ENCODE peak calls at places on chromosomes 12 and 14, in six cellular contexts. G is mesendoderm, I is neuronal stem cell, Y is H9, B is IMR-90, D is trophoblast cell. O is an unnamed sample.

GRCh38 chr14:68521952-68522509 is 270.8 kb downstream of the ZFP36L1 start:
- DNase-seq in G (no peak), I (no peak), Y (no peak), B (no peak), D (no peak), O (no peak)

GRCh38 chr14:68884031-68885030 is 91.5 kb upstream of the ZFP36L1 start:
- DNase-seq in G (no peak), I (no peak), Y (no peak), B (peak), D (no peak), O (no peak)

GRCh38 chr12:109720152-109720855 is 6.7 kb downstream of the FAM222A start:
- DNase-seq in G (no peak), I (peak), Y (no peak), B (no peak), D (no peak), O (no peak)

GRCh38 chr14:77064535-77065178 is 33.4 kb upstream of the CIPC start:
- DNase-seq in G (no peak), I (no peak), Y (no peak), B (no peak), D (no peak), O (no peak)

GRCh38 chr12:752673-753400 is 458 bp downstream of the WNK1 start:
- DNase-seq in G (peak), I (no peak), Y (peak), B (peak), D (peak), O (no peak)

GRCh38 chr12:77438639-77439038 is 373.3 kb upstream of the E2F7 start:
- DNase-seq in G (no peak), I (no peak), Y (no peak), B (no peak), D (no peak), O (no peak)

GRCh38 chr12:65532744-65533143 is 254.3 kb downstream of the MSRB3 start:
- DNase-seq in G (peak), I (no peak), Y (no peak), B (peak), D (no peak), O (no peak)

GRCh38 chr12:68326720-68327119 is 5.4 kb downstream of the MDM1 start:
- DNase-seq in G (no peak), I (no peak), Y (no peak), B (no peak), D (peak), O (no peak)

GRCh38 chr12:75438052-75438754 is 42.4 kb upstream of the GLIPR1 start:
- DNase-seq in G (peak), I (no peak), Y (no peak), B (no peak), D (peak), O (no peak)

GRCh38 chr12:1491983-1492697 is 102.2 kb downstream of the FBXL14 start:
- DNase-seq in G (peak), I (no peak), Y (peak), B (no peak), D (no peak), O (no peak)

GRCh38 chr14:102071283-102071998 is 15.4 kb downstream of the HSP90AA1 start:
- DNase-seq in G (no peak), I (no peak), Y (no peak), B (peak), D (no peak), O (no peak)

GRCh38 chr12:103373088-103373523 is 122.7 kb downstream of the C12orf42 start:
- DNase-seq in G (no peak), I (no peak), Y (no peak), B (no peak), D (no peak), O (no peak)

GRCh38 chr12:63843613-63844390 is 698 bp upstream of the SRGAP1 start:
- DNase-seq in G (peak), I (peak), Y (peak), B (peak), D (peak), O (peak)
- H3K23ac ChIP-seq in G (no peak), I (peak), Y (no peak), B (peak), D (no peak), O (no peak)

DNA sequence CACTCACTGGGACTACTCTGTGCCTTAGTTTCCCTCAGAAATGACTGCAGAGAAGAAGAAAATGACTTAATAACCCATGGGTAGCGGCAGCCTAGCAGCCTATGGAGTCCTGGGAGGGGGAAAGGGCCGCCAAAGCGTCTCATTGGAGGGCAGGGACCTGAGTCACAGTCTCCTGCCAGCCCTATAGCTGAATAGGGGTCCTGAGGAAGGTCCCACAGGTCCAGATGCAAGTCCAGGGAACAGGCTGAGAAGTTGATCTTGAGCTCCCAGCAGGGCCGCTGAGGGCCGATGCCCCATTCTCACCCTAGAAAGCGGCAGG is 1.4 kb downstream of the HDAC7 start:
- DNase-seq in G (peak), I (no peak), Y (peak), B (peak), D (no peak), O (no peak)
- H3K23ac ChIP-seq in G (peak), I (peak), Y (no peak), B (peak), D (no peak), O (no peak)

GRCh38 chr12:120538281-120539156 is 4.4 kb downstream of the RNF10 start:
- DNase-seq in G (no peak), I (no peak), Y (no peak), B (peak), D (peak), O (no peak)

GRCh38 chr12:120534203-120534702 is at the start of gene RNF10:
- DNase-seq in G (peak), I (peak), Y (peak), B (peak), D (peak), O (peak)

GRCh38 chr12:120532701-120533238 is 1.4 kb upstream of the RNF10 start:
- DNase-seq in G (no peak), I (no peak), Y (no peak), B (no peak), D (no peak), O (no peak)

GRCh38 chr12:120536064-120536791 is 2.1 kb downstream of the RNF10 start:
- DNase-seq in G (no peak), I (no peak), Y (no peak), B (no peak), D (peak), O (no peak)

GRCh38 chr12:120534703-120535655 is 823 bp downstream of the RNF10 start:
- DNase-seq in G (peak), I (peak), Y (peak), B (peak), D (peak), O (no peak)
- H3K23ac ChIP-seq in G (no peak), I (peak), Y (no peak), B (peak), D (no peak), O (no peak)

DNA sequence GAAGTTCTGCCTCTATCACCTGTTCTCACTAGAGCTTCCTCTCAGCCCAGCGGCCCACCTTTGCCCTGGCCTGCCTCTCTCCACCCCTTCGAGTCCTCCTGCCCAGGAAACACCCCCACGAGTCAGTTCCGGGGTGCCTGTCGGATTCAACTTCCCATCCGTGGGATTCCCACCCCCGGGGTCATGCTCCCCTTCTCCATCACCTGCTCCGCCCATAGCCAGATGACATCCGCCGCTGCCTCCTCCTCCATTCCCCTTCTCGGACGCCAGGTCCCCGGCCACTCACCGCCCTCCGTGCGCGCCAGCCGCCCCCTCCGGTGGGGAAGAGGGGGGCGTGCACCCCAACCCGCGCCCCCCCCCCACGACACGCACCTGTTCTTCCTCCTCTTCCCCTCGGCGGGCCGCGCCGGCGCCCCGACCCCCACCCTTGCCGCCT is 758 bp downstream of the SPPL3 start:
- DNase-seq in G (peak), I (peak), Y (peak), B (peak), D (peak), O (peak)
- H3K23ac ChIP-seq in G (no peak), I (peak), Y (no peak), B (peak), D (no peak), O (no peak)

GRCh38 chr12:6963016-6963731 is 7.3 kb downstream of the PHB2 start:
- DNase-seq in G (peak), I (no peak), Y (peak), B (no peak), D (peak), O (no peak)

GRCh38 chr12:6962285-6963015 is 8.0 kb downstream of the PHB2 start:
- DNase-seq in G (peak), I (no peak), Y (peak), B (no peak), D (peak), O (no peak)

GRCh38 chr12:6961278-6961694 is 9.2 kb downstream of the PHB2 start:
- DNase-seq in G (no peak), I (no peak), Y (no peak), B (no peak), D (peak), O (no peak)

GRCh38 chr12:6960291-6961277 is 9.4 kb downstream of the PTPN6 start:
- DNase-seq in G (peak), I (no peak), Y (no peak), B (peak), D (peak), O (no peak)

GRCh38 chr12:6961695-6962284 is 8.7 kb downstream of the PHB2 start:
- DNase-seq in G (peak), I (peak), Y (peak), B (peak), D (peak), O (no peak)
- H3K23ac ChIP-seq in G (peak), I (no peak), Y (no peak), B (peak), D (no peak), O (no peak)